ENCODE peak calls at places on chromosomes 3 and 15, in four cellular contexts. Y, P, H and K are unnamed samples.

GRCh38 chr3:49715611-49716121 is 3.8 kb downstream of the AMIGO3 start:
- DNase-seq in H (no peak), Y (no peak), P (no peak), K (no peak)

GRCh38 chr3:173862701-173863100 is 465.2 kb downstream of the NLGN1 start:
- DNase-seq in H (no peak), Y (no peak), P (no peak), K (no peak)

GRCh38 chr15:55434989-55435825 is 26.9 kb downstream of the PIERCE2 start:
- DNase-seq in P (peak), H (no peak), Y (peak), K (peak)

GRCh38 chr3:125192190-125193035 is 20.1 kb downstream of the SLC12A8 start:
- DNase-seq in H (peak), Y (no peak), P (no peak), K (no peak)

GRCh38 chr15:95174880-95175279 is 943.5 kb downstream of the MCTP2 start:
- DNase-seq in H (no peak), Y (no peak), P (no peak), K (peak)

GRCh38 chr3:194773666-194774455 is 88.2 kb downstream of the FAM43A start:
- DNase-seq in Y (no peak), H (no peak), P (peak), K (peak)

GRCh38 chr3:172449468-172450149 is 1.4 kb upstream of the GHSR start:
- DNase-seq in Y (no peak), P (no peak), H (no peak), K (no peak)

GRCh38 chr15:60585743-60586708 is 107.1 kb upstream of the ICE2 start:
- DNase-seq in P (no peak), Y (peak), H (no peak), K (peak)

GRCh38 chr3:186511245-186511644 is 32.9 kb downstream of the CRYGS start:
- DNase-seq in H (peak), P (no peak), Y (no peak), K (no peak)

GRCh38 chr3:181711325-181712135 is at the start of gene SOX2:
- DNase-seq in H (peak), P (no peak), Y (peak), K (peak)

GRCh38 chr3:106275592-106275991 is 406.8 kb upstream of the CBLB start:
- DNase-seq in P (no peak), Y (no peak), H (no peak), K (no peak)

GRCh38 chr15:68342351-68342750 is 64.8 kb downstream of the FEM1B start:
- DNase-seq in P (no peak), H (no peak), Y (no peak), K (no peak)

GRCh38 chr3:195013411-195013810 is 257.5 kb downstream of the XXYLT1 start:
- DNase-seq in P (no peak), Y (no peak), H (no peak), K (no peak)

GRCh38 chr3:170558417-170558816 is 27.5 kb downstream of the SLC7A14 start:
- DNase-seq in H (no peak), Y (no peak), P (no peak), K (no peak)

GRCh38 chr3:134918448-134918847 is 123.4 kb downstream of the EPHB1 start:
- DNase-seq in H (no peak), P (no peak), Y (peak), K (no peak)

GRCh38 chr3:126373682-126374601 is 16.7 kb upstream of the KLF15 start:
- DNase-seq in H (no peak), Y (peak), P (peak), K (no peak)

GRCh38 chr3:149555941-149556340 is 81.4 kb downstream of the TM4SF4 start:
- DNase-seq in P (no peak), Y (no peak), H (no peak), K (peak)

GRCh38 chr3:136659253-136659652 is 92.9 kb downstream of the STAG1 start:
- DNase-seq in P (peak), Y (no peak), H (no peak), K (peak)

GRCh38 chr15:88769161-88769971 is 33.9 kb upstream of the ACAN start:
- DNase-seq in P (no peak), Y (no peak), H (peak), K (no peak)

GRCh38 chr15:96047255-96047931 is 283.1 kb upstream of the NR2F2 start:
- DNase-seq in H (no peak), Y (no peak), P (peak), K (peak)

GRCh38 chr3:12758025-12758830 is 831 bp downstream of the TMEM40 start:
- DNase-seq in H (no peak), P (peak), Y (peak), K (peak)

GRCh38 chr15:70245932-70246622 is 148.4 kb upstream of the TLE3 start:
- DNase-seq in H (no peak), P (no peak), Y (no peak), K (peak)

GRCh38 chr3:48614044-48614443 is 4.6 kb upstream of the UQCRC1 start:
- DNase-seq in Y (no peak), H (no peak), P (peak), K (peak)

GRCh38 chr3:4828279-4829030 is 150.8 kb upstream of the BHLHE40 start:
- DNase-seq in P (peak), H (no peak), Y (no peak), K (peak)

GRCh38 chr15:79923068-79923514 is 26.3 kb upstream of the MTHFS start:
- DNase-seq in Y (peak), P (no peak), H (peak), K (peak)

GRCh38 chr3:31968927-31969418 is 12.1 kb downstream of the OSBPL10 start:
- DNase-seq in P (peak), H (no peak), Y (no peak), K (peak)

GRCh38 chr3:37762698-37763097 is 99.0 kb upstream of the CTDSPL start:
- DNase-seq in H (no peak), P (no peak), Y (no peak), K (peak)

GRCh38 chr15:94287794-94288246 is 56.5 kb downstream of the MCTP2 start:
- DNase-seq in H (peak), P (no peak), Y (peak), K (no peak)

GRCh38 chr15:45573961-45574629 is 13.1 kb upstream of the BLOC1S6 start:
- DNase-seq in Y (no peak), P (no peak), H (no peak), K (peak)

GRCh38 chr3:71438004-71438685 is 145.4 kb downstream of the FOXP1 start:
- DNase-seq in P (no peak), Y (no peak), H (no peak), K (no peak)

GRCh38 chr3:71432044-71432970 is 151.2 kb downstream of the FOXP1 start:
- DNase-seq in P (no peak), Y (no peak), H (no peak), K (no peak)

GRCh38 chr3:71438904-71439303 is 144.6 kb downstream of the FOXP1 start:
- DNase-seq in H (no peak), P (no peak), Y (no peak), K (no peak)

GRCh38 chr3:71433631-71434030 is 149.9 kb downstream of the FOXP1 start:
- DNase-seq in H (no peak), Y (no peak), P (no peak), K (no peak)

GRCh38 chr3:71436337-71436736 is 147.2 kb downstream of the FOXP1 start:
- DNase-seq in Y (no peak), P (peak), H (no peak), K (peak)
- H3K4me3 ChIP-seq in Y (no peak), P (no peak), H (no peak), K (no peak)

DNA sequence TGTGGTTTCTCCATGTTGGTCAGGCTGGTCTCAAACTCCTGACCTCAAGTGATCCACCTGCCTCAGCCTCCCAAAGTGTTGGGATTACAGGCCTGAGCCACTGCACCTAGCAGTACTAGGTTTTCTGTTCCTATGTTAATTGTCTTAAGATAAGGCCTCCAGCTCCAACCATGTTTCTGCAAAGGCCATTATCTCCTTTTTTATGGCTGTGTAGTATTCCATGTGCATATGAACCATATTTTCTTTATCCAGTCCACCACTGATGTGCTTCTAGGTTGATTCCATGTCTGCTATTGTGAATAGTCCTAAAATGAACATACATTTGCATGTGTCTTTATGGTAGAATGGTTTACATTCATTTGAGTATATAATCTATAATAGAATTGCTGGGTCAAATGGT is 9.8 kb downstream of the HTR3C start:
- DNase-seq in H (no peak), P (no peak), Y (no peak), K (no peak)
- TF ChIP-seq CTCF in H (no peak), P (no peak), Y (no peak), K (no peak)

DNA sequence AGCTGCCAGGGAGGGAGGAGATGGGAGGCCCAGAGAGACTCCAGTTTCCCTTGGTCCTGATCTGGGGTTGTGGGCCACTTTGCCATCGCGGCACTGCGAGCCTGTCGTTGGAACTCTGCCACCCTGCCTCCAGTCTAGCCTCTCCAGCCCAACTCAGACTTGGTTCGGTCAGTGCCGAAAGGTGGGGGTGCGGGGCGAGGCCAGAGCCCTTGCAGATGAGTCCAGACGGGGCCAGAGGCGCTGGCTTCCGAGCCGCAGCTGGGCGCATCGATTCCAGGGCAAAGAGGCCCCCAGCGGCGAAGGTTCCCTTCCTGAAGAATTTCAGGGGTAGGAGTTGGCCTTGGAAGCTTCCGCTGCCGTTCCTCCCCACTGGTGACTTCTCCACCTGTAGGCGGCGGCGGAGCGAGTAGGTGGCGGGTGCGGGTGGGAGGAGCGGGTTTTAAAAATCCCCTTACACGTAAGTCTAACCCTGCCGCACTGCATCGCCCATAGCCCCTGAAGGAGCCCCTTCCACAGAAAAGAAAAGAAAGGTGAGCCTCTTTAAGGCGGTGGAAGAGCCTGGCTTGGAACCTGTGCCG is 5.1 kb downstream of the WNT5A start:
- DNase-seq in P (no peak), H (peak), Y (no peak), K (peak)
- H3K4me3 ChIP-seq in P (peak), H (peak), Y (no peak), K (peak)

GRCh38 chr3:39260957-39261356 is 18.9 kb downstream of the CX3CR1 start:
- DNase-seq in P (peak), H (peak), Y (peak), K (peak)
- TF ChIP-seq CTCF in P (peak), H (no peak), Y (peak), K (peak)

DNA sequence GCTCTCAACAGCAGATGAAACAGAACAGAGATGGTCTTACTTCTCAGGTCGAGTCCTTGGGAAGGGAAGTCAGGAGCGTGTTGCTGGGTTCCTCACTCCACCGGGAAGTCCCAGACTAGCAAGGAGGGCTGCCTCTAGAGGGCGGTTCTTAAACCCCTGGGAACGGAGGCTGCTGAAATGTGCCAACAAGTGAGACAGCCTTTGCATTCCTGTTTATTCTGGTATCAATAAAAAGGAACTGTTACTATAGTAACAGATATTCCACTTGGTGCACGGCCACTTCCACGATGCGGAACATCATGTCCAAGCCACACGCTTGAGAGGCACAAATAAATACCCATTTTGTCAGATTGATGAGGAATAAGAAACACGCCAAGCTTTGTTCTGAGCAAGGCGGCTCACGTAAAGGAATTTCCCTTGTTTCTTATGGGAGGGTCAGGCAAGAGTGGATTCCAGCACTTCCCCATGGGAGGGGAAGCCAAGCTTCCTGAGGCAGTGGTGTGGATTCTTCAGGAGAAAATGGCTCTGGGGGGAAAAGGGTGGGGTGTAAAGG is at the start of gene FAM107A:
- DNase-seq in Y (no peak), P (peak), H (no peak), K (peak)
- H3K4me3 ChIP-seq in Y (no peak), P (no peak), H (no peak), K (peak)

DNA sequence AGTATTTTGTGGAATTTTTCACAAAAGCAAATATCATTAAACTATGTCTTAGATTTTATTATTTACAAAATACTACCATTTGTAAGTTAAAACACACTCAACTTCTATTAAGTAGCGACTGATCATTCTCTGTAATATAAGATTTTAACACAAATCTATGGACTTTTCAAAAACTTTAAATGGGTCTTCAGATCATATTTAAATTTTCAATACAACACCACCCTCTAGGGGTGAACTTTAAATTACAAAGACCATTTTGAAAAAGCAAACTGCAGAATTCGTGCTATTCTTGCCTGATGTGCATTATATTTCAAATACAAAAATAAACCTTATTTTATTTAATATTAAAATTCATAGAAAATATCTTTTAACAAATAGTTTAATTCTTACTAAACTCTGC is 8.2 kb upstream of the VGLL4 start:
- DNase-seq in H (peak), Y (peak), P (no peak), K (peak)
- TF ChIP-seq CTCF in H (peak), Y (peak), P (peak), K (peak)